ENCODE peak calls at places on chromosomes 12 and 14, in ten cellular contexts. S, H, N, G, B, M, C, Z, J and W are unnamed samples.

GRCh38 chr14:105090493-105091334 is 25.5 kb upstream of the GPR132 start:
- DNase-seq in B (peak; percentile 62), J (peak; percentile 99), C (peak; percentile 78), N (peak; percentile 88), S (peak; percentile 72), Z (peak; percentile 70), M (peak; percentile 78), G (peak; percentile 72), H (peak; percentile 90), W (peak; percentile 45)

GRCh38 chr14:75379246-75379929 is 48.4 kb upstream of the JDP2 start:
- DNase-seq in H (no peak), M (no peak), S (no peak), C (no peak), G (no peak), Z (no peak), N (no peak), B (no peak), J (no peak), W (no peak)

GRCh38 chr14:103001226-103001625 is 56.1 kb downstream of the CDC42BPB start:
- DNase-seq in B (no peak), N (no peak), S (no peak), C (no peak), G (no peak), J (no peak), M (no peak), Z (no peak), H (no peak), W (no peak)

GRCh38 chr12:67193705-67194104 is 75.5 kb upstream of the CAND1 start:
- DNase-seq in S (no peak), G (no peak), C (no peak), M (peak; percentile 0), H (no peak), B (peak; percentile 23), N (no peak), Z (peak; percentile 27), J (no peak), W (no peak)

GRCh38 chr12:106455100-106455499 is 97.6 kb downstream of the POLR3B start:
- DNase-seq in Z (no peak), N (no peak), C (no peak), J (no peak), H (no peak), M (no peak), S (no peak), G (no peak), B (no peak), W (no peak)

GRCh38 chr14:76918751-76919421 is 92.7 kb downstream of the LRRC74A start:
- DNase-seq in B (peak; percentile 99), G (peak; percentile 98), C (peak; percentile 95), H (peak; percentile 95), S (no peak), M (no peak), Z (peak; percentile 99), J (peak; percentile 92), N (peak; percentile 98), W (peak; percentile 99)

GRCh38 chr12:101609198-101609597 is 14.4 kb downstream of the MYBPC1 start:
- DNase-seq in S (no peak), J (no peak), B (no peak), C (no peak), G (no peak), H (no peak), Z (no peak), N (no peak), M (no peak), W (no peak)

GRCh38 chr12:64175254-64175945 is 46.7 kb downstream of the KICS2 start:
- DNase-seq in H (no peak), M (no peak), C (no peak), S (no peak), Z (no peak), G (no peak), J (no peak), B (no peak), N (no peak), W (no peak)

GRCh38 chr12:58981961-58982360 is 61.7 kb upstream of the LRIG3 start:
- DNase-seq in M (no peak), G (no peak), B (no peak), H (no peak), J (no peak), S (no peak), Z (no peak), C (no peak), N (no peak), W (no peak)

GRCh38 chr14:26935733-26936132 is 337.9 kb upstream of the NOVA1 start:
- DNase-seq in H (no peak), C (no peak), G (no peak), J (no peak), N (no peak), S (no peak), M (no peak), Z (no peak), B (no peak), W (no peak)

GRCh38 chr12:16844875-16845274 is 238.9 kb upstream of the LMO3 start:
- DNase-seq in Z (no peak), B (no peak), G (no peak), H (no peak), N (no peak), S (no peak), M (no peak), J (no peak), C (no peak), W (no peak)

GRCh38 chr12:51972849-51973273 is 21.4 kb downstream of the ACVR1B start:
- DNase-seq in M (peak; percentile 46), C (no peak), B (peak; percentile 73), G (no peak), H (peak; percentile 68), S (no peak), N (peak; percentile 71), J (no peak), Z (peak; percentile 50), W (no peak)

GRCh38 chr14:99177876-99178630 is 93.9 kb downstream of the BCL11B start:
- DNase-seq in N (peak; percentile 28), M (no peak), Z (no peak), J (no peak), B (no peak), S (no peak), H (no peak), G (no peak), C (no peak), W (no peak)

GRCh38 chr12:119649202-119649808 is 18.6 kb upstream of the PRKAB1 start:
- DNase-seq in H (no peak), N (no peak), Z (peak; percentile 5), S (no peak), B (no peak), J (no peak), C (peak; percentile 26), M (no peak), G (no peak), W (no peak)

GRCh38 chr12:6450091-6450868 is 1.6 kb upstream of the TAPBPL start:
- DNase-seq in S (no peak), H (no peak), J (peak; percentile 40), M (no peak), B (no peak), G (no peak), C (no peak), N (peak; percentile 49), Z (no peak), W (no peak)

GRCh38 chr12:6452245-6452731 is 446 bp downstream of the TAPBPL start:
- DNase-seq in C (no peak), Z (no peak), J (peak; percentile 69), B (no peak), S (no peak), N (peak; percentile 76), G (peak; percentile 57), H (no peak), M (no peak), W (peak; percentile 30)

GRCh38 chr12:6450869-6451347 is 934 bp upstream of the TAPBPL start:
- DNase-seq in Z (no peak), S (no peak), M (no peak), N (no peak), B (no peak), J (no peak), C (no peak), H (no peak), G (peak; percentile 67), W (no peak)

GRCh38 chr12:6452908-6453630 is 1.2 kb downstream of the TAPBPL start:
- DNase-seq in J (no peak), H (peak; percentile 37), M (no peak), S (no peak), C (no peak), G (peak; percentile 38), N (no peak), Z (no peak), B (no peak), W (no peak)

GRCh38 chr12:6451348-6452244 is at the start of gene TAPBPL:
- DNase-seq in H (peak; percentile 84), J (peak; percentile 82), N (peak; percentile 95), M (peak; percentile 86), Z (peak; percentile 76), G (peak; percentile 82), B (peak; percentile 75), C (peak; percentile 62), S (peak; percentile 81), W (peak; percentile 85)
- H3K4me3 ChIP-seq in H (peak within 1 kb of the TSS; percentile 70), J (peak within 1 kb of the TSS; percentile 54), N (peak within 1 kb of the TSS; percentile 59), M (peak within 1 kb of the TSS; percentile 80), Z (peak within 1 kb of the TSS; percentile 54), G (peak within 1 kb of the TSS; percentile 59), B (peak within 1 kb of the TSS; percentile 57), C (peak within 1 kb of the TSS; percentile 39), S (peak within 1 kb of the TSS; percentile 91), W (peak within 1 kb of the TSS; percentile 72)

DNA sequence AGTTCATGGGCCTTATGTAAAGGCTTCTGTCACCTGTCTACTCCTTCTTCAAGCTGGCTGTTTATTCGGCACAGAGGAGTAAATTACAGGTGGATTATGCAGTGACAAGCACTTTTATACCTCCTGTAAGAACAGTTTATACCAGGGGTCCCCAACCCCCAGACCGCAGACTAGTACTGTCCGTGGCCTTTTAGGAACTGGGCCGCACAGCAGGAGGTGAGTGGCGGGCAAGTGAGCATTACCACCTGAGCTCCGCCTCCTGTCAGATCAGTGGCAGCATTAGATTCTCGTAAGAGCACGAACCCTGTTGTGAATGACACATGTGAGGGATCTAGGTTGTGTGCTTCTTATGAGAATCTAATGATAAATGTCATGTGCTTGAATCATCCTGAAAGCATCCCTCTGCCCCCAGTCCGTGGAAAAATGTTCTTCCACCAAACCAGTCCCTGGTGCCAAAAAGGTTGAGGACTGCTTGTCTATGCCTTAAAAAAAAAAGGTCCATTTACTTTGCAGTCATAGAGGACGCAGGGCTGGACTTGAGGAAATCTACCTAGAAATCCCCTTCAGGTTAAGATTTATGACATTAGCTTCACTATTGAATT is 78.8 kb downstream of the ETV6 start:
- DNase-seq in N (no peak), C (no peak), H (no peak), B (no peak), Z (no peak), M (no peak), S (no peak), G (no peak), J (no peak), W (no peak)
- H3K4me3 ChIP-seq in N (no peak overlapping the region), C (no peak overlapping the region), H (no peak overlapping the region), B (no peak overlapping the region), Z (no peak overlapping the region), M (no peak overlapping the region), S (no peak overlapping the region), G (no peak overlapping the region), J (no peak overlapping the region), W (no peak overlapping the region)

GRCh38 chr12:69054343-69055056 is 121.5 kb upstream of the CPM start:
- DNase-seq in S (no peak), C (no peak), N (no peak), J (no peak), G (no peak), Z (no peak), B (no peak), M (no peak), H (no peak), W (no peak)
- H3K4me3 ChIP-seq in S (no peak overlapping the region), C (no peak overlapping the region), N (no peak overlapping the region), J (no peak overlapping the region), G (no peak overlapping the region), Z (no peak overlapping the region), B (no peak overlapping the region), M (no peak overlapping the region), H (no peak overlapping the region), W (no peak overlapping the region)

GRCh38 chr12:92926549-92926948 is 2.5 kb downstream of the EEA1 start:
- DNase-seq in N (no peak), B (no peak), C (no peak), M (no peak), H (no peak), Z (no peak), J (no peak), S (no peak), G (no peak), W (no peak)
- H3K4me3 ChIP-seq in N (peak overlapping the region; percentile 98), B (no peak overlapping the region), C (no peak overlapping the region), M (no peak overlapping the region), H (no peak overlapping the region), Z (no peak overlapping the region), J (no peak overlapping the region), S (peak overlapping the region; percentile 83), G (no peak overlapping the region), W (no peak overlapping the region)